ENCODE peak calls at places on chromosomes 11 and 22, in four cellular contexts. M, Y, Q and C are unnamed samples.

GRCh38 chr11:21429401-21429800 is 760.0 kb downstream of the NELL1 start:
- DNase-seq in Y (no peak), Q (no peak), M (no peak), C (no peak)

GRCh38 chr22:27393371-27393770 is 408.2 kb downstream of the MN1 start:
- DNase-seq in Y (no peak), Q (no peak), M (no peak), C (no peak)

GRCh38 chr11:70547386-70547785 is 149.1 kb downstream of the CTTN start:
- DNase-seq in M (no peak), Y (no peak), Q (no peak), C (no peak)

GRCh38 chr11:134474070-134474860 is 62.2 kb upstream of the B3GAT1 start:
- DNase-seq in Y (no peak), M (no peak), Q (no peak), C (no peak)

GRCh38 chr22:40247976-40248375 is 70.3 kb downstream of the TNRC6B start:
- DNase-seq in Y (no peak), Q (no peak), M (no peak), C (no peak)

GRCh38 chr22:30943368-30943767 is 25.2 kb downstream of the MORC2 start:
- DNase-seq in Q (no peak), M (no peak), Y (no peak), C (no peak)

GRCh38 chr11:44596541-44597276 is 31.2 kb downstream of the CD82 start:
- DNase-seq in Y (no peak), Q (no peak), M (peak; percentile 84), C (no peak)

GRCh38 chr11:83694191-83694905 is 408.2 kb upstream of the CCDC90B start:
- DNase-seq in Y (no peak), Q (no peak), M (no peak), C (no peak)

GRCh38 chr11:7060828-7061227 is 28.0 kb upstream of the RBMXL2 start:
- DNase-seq in Q (no peak), M (no peak), Y (no peak), C (no peak)

GRCh38 chr22:35314161-35314942 is 14.7 kb downstream of the TOM1 start:
- DNase-seq in Y (no peak), M (no peak), Q (no peak), C (no peak)

GRCh38 chr11:20031155-20032001 is 128.9 kb downstream of the DBX1 start:
- DNase-seq in Y (peak; percentile 87), M (no peak), Q (no peak), C (no peak)

GRCh38 chr11:128316541-128317206 is 270.7 kb downstream of the ETS1 start:
- DNase-seq in Y (no peak), M (no peak), Q (no peak), C (no peak)

GRCh38 chr11:2376751-2377451 is at the start of gene CD81:
- DNase-seq in M (no peak), Q (peak; percentile 91), Y (no peak), C (peak; percentile 90)

GRCh38 chr11:130909650-130910049 is 6.6 kb downstream of the SNX19 start:
- DNase-seq in Q (no peak), Y (no peak), M (no peak), C (no peak)

DNA sequence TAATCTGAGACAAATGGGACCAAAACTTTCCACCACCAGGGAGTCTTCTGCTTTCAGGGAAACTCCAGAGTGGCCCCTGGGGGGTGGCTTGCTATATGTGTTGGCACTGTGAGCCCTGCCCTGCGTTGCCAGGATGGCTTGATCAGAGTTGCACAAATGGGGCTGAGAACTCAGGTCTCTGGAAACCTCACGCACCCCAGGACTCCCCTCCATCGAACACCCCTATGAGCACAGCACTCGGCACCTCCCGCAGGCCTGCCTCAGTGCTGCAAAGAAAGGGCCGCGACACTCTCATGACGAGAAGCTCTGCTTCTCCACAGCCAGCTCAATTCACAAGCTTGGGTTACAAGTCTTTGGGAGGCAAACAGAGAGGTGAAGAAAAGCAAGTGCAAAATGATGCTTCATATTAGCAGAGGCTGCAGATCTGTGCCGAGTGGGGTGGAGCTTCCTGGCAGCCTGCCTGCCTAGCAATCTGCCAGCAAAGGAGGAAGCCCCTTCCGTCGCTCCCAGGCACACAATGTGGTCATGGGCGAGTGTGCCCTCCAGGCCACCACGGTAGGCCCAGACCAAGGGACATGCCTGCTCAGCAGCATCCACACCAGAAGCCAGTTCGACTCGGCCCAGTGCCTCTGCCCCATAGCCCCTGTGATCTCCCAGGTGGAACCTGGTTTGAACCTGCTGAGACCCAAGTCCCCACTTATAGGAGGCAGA is 55.7 kb downstream of the MYH9 start:
- DNase-seq in Y (no peak), M (peak; percentile 40), Q (no peak), C (no peak)
- TF ChIP-seq FOXK2 in Y (no peak), M (no peak), Q (no peak), C (no peak)

GRCh38 chr11:104663190-104664140 is 234.8 kb downstream of the CASP12 start:
- DNase-seq in M (no peak), Y (no peak), Q (no peak), C (no peak)
- TF ChIP-seq SP1 in M (no peak), Y (no peak), Q (no peak), C (no peak)

GRCh38 chr22:41447435-41448188 is 1.0 kb upstream of the TOB2 start:
- DNase-seq in M (no peak), Y (peak; percentile 73), Q (peak; percentile 36), C (peak; percentile 57)

GRCh38 chr22:41444360-41445170 is 2.0 kb downstream of the TOB2 start:
- DNase-seq in Q (peak; percentile 34), M (peak; percentile 90), Y (peak; percentile 98), C (peak; percentile 92)

GRCh38 chr22:41446639-41447434 is at the start of gene TOB2:
- DNase-seq in M (peak; percentile 71), Y (peak; percentile 86), Q (peak; percentile 74), C (peak; percentile 74)

GRCh38 chr22:41446057-41446501 is 522 bp downstream of the TOB2 start:
- DNase-seq in Q (peak; percentile 39), M (no peak), Y (no peak), C (no peak)

GRCh38 chr22:41445171-41446056 is 1.2 kb downstream of the TOB2 start:
- DNase-seq in Q (no peak), M (no peak), Y (no peak), C (no peak)
- TF ChIP-seq FOXK2 in Q (no peak), M (no peak), Y (no peak), C (no peak)

GRCh38 chr11:131954146-131954545 is 583.7 kb downstream of the NTM start:
- DNase-seq in Q (no peak), Y (no peak), M (no peak), C (no peak)

GRCh38 chr11:131955901-131956300 is 585.5 kb downstream of the NTM start:
- DNase-seq in Y (no peak), Q (no peak), M (no peak), C (no peak)

GRCh38 chr11:131962818-131963217 is 592.4 kb downstream of the NTM start:
- DNase-seq in Q (no peak), M (no peak), Y (no peak), C (no peak)

DNA sequence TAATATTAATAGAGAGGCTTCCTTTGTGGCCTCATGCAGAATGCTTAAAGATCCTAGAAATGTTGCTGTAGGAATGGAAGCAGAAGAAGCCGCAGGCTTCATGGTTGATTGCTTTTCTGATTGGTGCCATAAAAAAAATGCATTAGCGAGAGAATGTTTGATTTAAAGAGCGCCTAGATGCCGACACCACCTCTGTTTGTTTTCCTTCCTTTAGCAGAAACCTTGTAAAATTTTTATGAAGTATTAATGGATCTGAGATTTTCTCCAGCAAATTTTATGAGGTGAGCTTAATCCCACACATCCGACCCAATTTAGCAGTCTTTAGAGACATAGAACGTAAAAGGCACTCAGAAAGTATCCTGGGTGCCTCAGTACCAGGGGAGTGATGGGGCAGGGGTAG is 587.5 kb downstream of the NTM start:
- DNase-seq in Q (no peak), M (no peak), Y (no peak), C (peak; percentile 19)
- TF ChIP-seq SP1 in Q (no peak), M (no peak), Y (no peak), C (no peak)

DNA sequence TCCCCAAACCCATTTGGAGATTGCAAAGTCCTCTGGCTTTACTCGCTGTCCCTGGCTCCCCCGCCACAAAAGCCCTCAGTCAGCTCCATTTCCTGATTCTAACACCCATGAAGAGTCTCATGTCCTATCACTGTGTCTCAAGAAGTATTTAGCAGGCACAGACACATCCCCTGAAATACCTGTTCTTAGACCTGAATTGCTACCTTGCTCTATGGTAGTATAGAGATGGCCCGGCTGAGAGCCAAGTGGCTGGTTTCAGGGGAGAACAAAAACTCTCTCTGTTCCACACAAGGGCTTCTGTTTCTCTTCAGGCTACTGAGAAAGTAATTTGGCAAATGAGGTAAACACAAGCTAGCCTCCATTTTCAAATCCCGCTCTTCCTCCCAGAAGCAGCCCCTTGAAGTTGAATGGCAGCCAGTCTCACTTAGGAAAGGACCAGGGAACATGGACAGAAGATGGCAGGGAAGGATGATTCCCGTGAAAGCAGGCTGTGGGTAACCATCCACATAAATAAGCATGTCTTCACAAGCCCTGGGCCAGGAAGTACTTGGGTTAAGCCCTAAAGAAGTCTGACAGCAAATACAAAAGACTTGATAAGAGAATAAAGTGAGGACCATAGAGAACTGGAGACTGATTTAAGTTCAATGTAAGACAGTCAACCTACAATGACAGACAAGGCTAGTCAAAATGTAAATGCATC is 137.8 kb downstream of the C11orf58 start:
- DNase-seq in M (no peak), Y (no peak), Q (no peak), C (no peak)
- TF ChIP-seq FOXK2 in M (no peak), Y (no peak), Q (no peak), C (no peak)

GRCh38 chr22:48711669-48712068 is 1116.0 kb downstream of the BRD1 start:
- DNase-seq in Y (no peak), M (no peak), Q (no peak), C (no peak)

GRCh38 chr22:48711031-48711431 is 1116.6 kb downstream of the BRD1 start:
- DNase-seq in M (no peak), Y (no peak), Q (no peak), C (no peak)

GRCh38 chr22:48709453-48709852 is 1118.2 kb downstream of the BRD1 start:
- DNase-seq in M (no peak), Y (no peak), Q (no peak), C (no peak)

GRCh38 chr22:48709976-48710375 is 1117.7 kb downstream of the BRD1 start:
- DNase-seq in Q (no peak), Y (no peak), M (no peak), C (no peak)

DNA sequence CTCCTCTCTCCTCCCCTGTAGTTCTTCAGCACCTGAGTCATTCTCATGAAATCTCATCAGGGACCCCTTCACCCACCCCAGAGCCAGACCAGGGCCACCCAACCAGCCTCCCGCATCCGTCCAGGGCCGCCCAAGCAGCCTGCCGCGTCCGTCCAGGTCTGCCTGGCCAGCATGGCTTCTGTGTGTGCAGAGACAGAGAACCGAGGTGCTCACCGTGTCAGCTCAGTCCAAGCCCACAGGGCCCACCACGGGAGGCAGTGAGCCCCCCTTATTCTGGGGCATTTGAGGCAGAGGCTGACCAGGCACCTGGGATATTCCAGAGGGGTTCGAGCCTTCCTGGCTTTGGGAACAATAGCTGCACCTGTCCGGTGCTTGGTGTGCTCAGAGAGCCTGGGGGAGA is 1117.3 kb downstream of the BRD1 start:
- DNase-seq in M (no peak), Y (no peak), Q (no peak), C (no peak)
- TF ChIP-seq SP1 in M (no peak), Y (no peak), Q (no peak), C (no peak)